ENCODE peak calls at places on chromosome 15, in five cellular contexts. W is uterus; B is effector memory CD4-positive, alpha-beta T cell; M is brain microvascular endothelial cell; F is suprapubic skin. K is an unnamed sample.
A peak's percentile ranks its signal among the peaks of the same experiment; 100 is the strongest.

GRCh38 chr15:38750816-38751215 is 186.2 kb upstream of the RASGRP1 start:
- DNase-seq in M (no peak), W (no peak), F (no peak), B (no peak), K (no peak)

GRCh38 chr15:74820056-74820455 is 6.4 kb upstream of the CPLX3 start:
- DNase-seq in W (no peak), M (no peak), F (no peak), B (no peak), K (no peak)

GRCh38 chr15:41840673-41841072 is 2.0 kb downstream of the PLA2G4B start:
- DNase-seq in W (no peak), F (no peak), B (no peak), M (no peak), K (peak; percentile 45)

GRCh38 chr15:55494927-55495326 is 13.1 kb downstream of the DNAAF4 start:
- DNase-seq in W (no peak), F (no peak), B (no peak), M (no peak), K (no peak)

GRCh38 chr15:41648097-41648496 is 12.1 kb upstream of the MGA start:
- DNase-seq in M (no peak), F (no peak), W (no peak), B (no peak), K (no peak)

GRCh38 chr15:31049122-31049521 is 52.4 kb downstream of the TRPM1 start:
- DNase-seq in F (no peak), B (no peak), M (no peak), W (no peak), K (no peak)

GRCh38 chr15:61890106-61890505 is 170.1 kb downstream of the VPS13C start:
- DNase-seq in B (no peak), F (no peak), W (no peak), M (no peak), K (no peak)

GRCh38 chr15:81301815-81302399 is 22.0 kb downstream of the STARD5 start:
- DNase-seq in F (peak; percentile 60), B (no peak), M (no peak), W (no peak), K (no peak)

GRCh38 chr15:56929389-56929788 is 10.9 kb downstream of the TCF12 start:
- DNase-seq in B (no peak), M (peak; percentile 23), F (no peak), W (no peak), K (no peak)

GRCh38 chr15:33154366-33155166 is 39.9 kb downstream of the FMN1 start:
- DNase-seq in F (no peak), W (no peak), M (peak; percentile 51), B (no peak), K (peak; percentile 78)

GRCh38 chr15:27563765-27564164 is 535.4 kb downstream of the OCA2 start:
- DNase-seq in W (no peak), F (no peak), B (no peak), M (no peak), K (no peak)

GRCh38 chr15:62799919-62800318 is 242.6 kb upstream of the TPM1 start:
- DNase-seq in M (no peak), F (no peak), W (no peak), B (no peak), K (no peak)

GRCh38 chr15:28931828-28932227 is 46.1 kb downstream of the APBA2 start:
- DNase-seq in W (no peak), M (no peak), F (no peak), B (no peak), K (no peak)

GRCh38 chr15:37536967-37537624 is 397.3 kb upstream of the TMCO5A start:
- DNase-seq in W (no peak), F (no peak), B (no peak), M (no peak), K (no peak)

GRCh38 chr15:25437751-25438600 is 848 bp downstream of the UBE3A start:
- DNase-seq in M (peak; percentile 12), F (peak; percentile 72), B (peak; percentile 32), W (peak; percentile 28), K (peak; percentile 56)

GRCh38 chr15:74203914-74204431 is 1.4 kb upstream of the STRA6 start:
- DNase-seq in M (peak; percentile 74), W (no peak), F (no peak), B (no peak), K (no peak)

GRCh38 chr15:50825946-50826345 is 60.4 kb upstream of the SPPL2A start:
- DNase-seq in F (no peak), M (no peak), W (no peak), B (no peak), K (no peak)

GRCh38 chr15:84400820-84401219 is 165.2 kb downstream of the GOLGA6L4 start:
- DNase-seq in B (no peak), W (no peak), M (no peak), F (peak; percentile 39), K (no peak)

GRCh38 chr15:86256628-86257027 is 177.0 kb downstream of the AGBL1 start:
- DNase-seq in F (no peak), B (no peak), M (no peak), W (no peak), K (no peak)

DNA sequence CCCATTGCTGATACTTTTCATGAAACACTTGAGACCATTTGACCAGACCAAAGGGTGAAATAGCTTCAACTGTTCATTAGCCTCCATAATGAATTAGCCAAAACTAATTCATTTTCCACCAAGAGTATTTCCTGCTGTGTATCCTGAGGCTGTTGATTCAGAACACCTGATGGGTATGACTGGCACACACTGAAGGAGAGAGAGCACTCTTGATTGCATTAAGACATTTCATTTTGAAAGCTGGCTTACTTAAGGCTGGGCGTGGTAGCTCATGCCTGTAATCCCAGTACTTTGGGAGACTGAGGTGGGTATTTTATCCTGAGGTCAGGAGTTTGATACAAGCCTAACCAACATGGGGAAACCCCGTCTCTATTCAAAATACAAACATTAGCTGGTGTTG is 175.6 kb downstream of the AGBL1 start:
- DNase-seq in W (no peak), F (no peak), M (no peak), B (no peak), K (no peak)
- H3K27me3 ChIP-seq in W (no peaks in the 10 kb centered on the region), F (no peaks in the 10 kb centered on the region), M (no peaks in the 10 kb centered on the region), B (no peaks in the 10 kb centered on the region), K (no peaks in the 10 kb centered on the region)

DNA sequence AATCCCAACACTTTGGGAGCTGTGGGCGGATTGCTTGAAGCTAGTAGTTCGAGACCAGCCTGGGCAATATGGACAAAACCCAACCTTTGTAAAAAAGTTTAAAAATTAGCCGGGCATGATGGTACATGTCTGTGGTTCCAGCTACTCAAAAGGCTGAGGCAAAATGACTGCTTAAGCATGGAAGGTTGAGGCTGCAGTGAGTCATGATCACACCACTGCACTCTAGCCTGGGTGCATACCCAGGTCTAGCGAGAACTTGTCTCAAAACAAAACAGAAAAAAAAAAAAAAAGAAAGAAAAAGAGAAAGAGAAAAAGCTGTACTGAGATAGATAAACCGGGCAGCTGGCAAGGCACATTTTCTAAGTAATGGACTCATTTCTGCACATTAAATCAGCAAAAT is 10.6 kb downstream of the ARPP19 start:
- DNase-seq in B (no peak), W (no peak), F (no peak), M (peak; percentile 85), K (no peak)
- H3K4me3 ChIP-seq in B (no peak overlapping the region), W (no peak overlapping the region), F (no peak overlapping the region), M (no peak overlapping the region), K (no peak overlapping the region)

GRCh38 chr15:64854526-64854925 is 12.8 kb downstream of the PLEKHO2 start:
- DNase-seq in M (no peak), W (no peak), F (no peak), B (no peak), K (no peak)

GRCh38 chr15:64857421-64857820 is 15.7 kb downstream of the PLEKHO2 start:
- DNase-seq in F (no peak), B (no peak), M (peak; percentile 47), W (no peak), K (no peak)

GRCh38 chr15:64855206-64856000 is 13.7 kb downstream of the PLEKHO2 start:
- DNase-seq in W (no peak), F (no peak), B (no peak), M (no peak), K (peak; percentile 40)

GRCh38 chr15:64858136-64858535 is 16.4 kb downstream of the PLEKHO2 start:
- DNase-seq in B (no peak), F (no peak), M (no peak), W (no peak), K (no peak)

GRCh38 chr15:64856429-64857145 is 14.9 kb downstream of the PLEKHO2 start:
- DNase-seq in W (peak; percentile 51), M (no peak), F (no peak), B (no peak), K (peak; percentile 33)
- H3K27ac ChIP-seq in W (peak overlapping the region; percentile 72), M (peak overlapping the region; percentile 23), F (peak overlapping the region; percentile 73), B (peak overlapping the region; percentile 28), K (peak overlapping the region; percentile 61)

GRCh38 chr15:70121656-70122297 is 24.1 kb upstream of the TLE3 start:
- DNase-seq in M (peak; percentile 73), W (peak; percentile 87), F (peak; percentile 88), B (no peak), K (no peak)
- H3K27me3 ChIP-seq in M (peaks cover 13% of the 10 kb centered on the region), W (no peaks in the 10 kb centered on the region), F (peaks cover 3% of the 10 kb centered on the region), B (no peaks in the 10 kb centered on the region), K (no peaks in the 10 kb centered on the region)

GRCh38 chr15:100593431-100593830 is 8.6 kb downstream of the LINS1 start:
- DNase-seq in B (no peak), F (no peak), W (no peak), M (no peak), K (no peak)

GRCh38 chr15:100597862-100598261 is 4.1 kb downstream of the LINS1 start:
- DNase-seq in M (no peak), F (no peak), B (no peak), W (no peak), K (no peak)

GRCh38 chr15:100598655-100599054 is 3.3 kb downstream of the LINS1 start:
- DNase-seq in W (no peak), F (no peak), M (no peak), B (no peak), K (no peak)

GRCh38 chr15:100595964-100596363 is 6.0 kb downstream of the LINS1 start:
- DNase-seq in F (no peak), B (no peak), W (no peak), M (no peak), K (no peak)

DNA sequence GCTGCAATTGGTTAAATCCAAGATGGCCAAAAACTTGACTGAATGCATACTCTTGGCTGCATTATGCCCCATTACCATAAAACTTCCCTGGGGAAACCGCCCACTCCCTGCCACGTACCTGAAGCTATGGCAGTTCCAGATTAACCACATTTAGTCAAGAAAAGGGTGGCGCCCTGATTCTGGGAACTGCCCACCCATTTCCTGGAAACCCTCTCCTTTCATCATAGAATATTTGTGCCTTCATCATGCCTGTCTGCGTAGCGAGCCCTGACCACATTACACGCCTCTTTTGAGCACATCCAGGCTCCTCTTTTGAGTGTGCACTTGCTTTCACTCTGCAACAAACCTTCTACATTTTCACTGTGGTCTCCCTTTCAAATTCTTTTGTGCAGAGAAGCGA is 5.2 kb downstream of the LINS1 start:
- DNase-seq in M (no peak), B (peak; percentile 89), W (no peak), F (no peak), K (no peak)
- H3K4me3 ChIP-seq in M (no peak overlapping the region), B (peak overlapping the region; percentile 33), W (no peak overlapping the region), F (peak overlapping the region; percentile 23), K (no peak overlapping the region)

GRCh38 chr15:70269991-70270751 is 172.5 kb upstream of the TLE3 start:
- DNase-seq in M (peak; percentile 28), B (no peak), W (peak; percentile 51), F (no peak), K (no peak)
- H3K27ac ChIP-seq in M (no peak overlapping the region), B (no peak overlapping the region), W (no peak overlapping the region), F (no peak overlapping the region), K (peak overlapping the region; percentile 76)